ENCODE peak calls at places on chromosomes 1 and 21, in nine cellular contexts. O is coronary artery; G is adipocyte; R is choroid plexus epithelial cell; N is uterus; J is lower lobe of right lung; E is CD4-positive, CD25-positive, alpha-beta regulatory T cell; P is aorta; W is CD8-positive, alpha-beta memory T cell. H is an unnamed sample.

GRCh38 chr21:33541105-33541711 is 709 bp downstream of the GART start:
- DNase-seq in O (no peak), G (peak; percentile 39), R (peak; percentile 44), N (no peak), J (no peak), E (no peak), P (no peak), W (no peak), H (no peak)

GRCh38 chr21:42532466-42533181 is 19.0 kb downstream of the SLC37A1 start:
- DNase-seq in O (peak; percentile 74), G (no peak), R (no peak), N (peak; percentile 60), J (peak; percentile 74), E (no peak), P (peak; percentile 90), W (no peak), H (no peak)

GRCh38 chr1:65309317-65310077 is at the start of gene DNAJC6:
- DNase-seq in O (peak; percentile 76), G (peak; percentile 93), R (peak; percentile 69), N (no peak), J (peak; percentile 75), E (peak; percentile 22), P (peak; percentile 92), W (peak; percentile 49), H (peak; percentile 29)

GRCh38 chr21:44012474-44013379 is 618 bp downstream of the TRAPPC10 start:
- DNase-seq in O (no peak), G (peak; percentile 66), R (peak; percentile 42), N (peak; percentile 41), J (peak; percentile 82), E (peak; percentile 77), P (peak; percentile 88), W (peak; percentile 86), H (no peak)

GRCh38 chr1:57254006-57254405 is 169.9 kb downstream of the DAB1 start:
- DNase-seq in O (no peak), G (peak; percentile 36), R (no peak), N (no peak), J (no peak), E (no peak), P (no peak), W (no peak), H (peak; percentile 41)

GRCh38 chr1:152997911-152998310 is 3.6 kb upstream of the SPRR3 start:
- DNase-seq in O (no peak), G (no peak), R (no peak), N (no peak), J (no peak), E (no peak), P (no peak), W (no peak), H (no peak)

GRCh38 chr1:224340711-224341384 is 10.9 kb upstream of the NVL start:
- DNase-seq in O (no peak), G (peak; percentile 46), R (peak; percentile 15), N (no peak), J (peak; percentile 68), E (peak; percentile 28), P (peak; percentile 78), W (peak; percentile 53), H (peak; percentile 4)

GRCh38 chr1:33828654-33829053 is 35.2 kb upstream of the HMGB4 start:
- DNase-seq in O (no peak), G (no peak), R (no peak), N (no peak), J (no peak), E (no peak), P (no peak), W (no peak), H (no peak)

GRCh38 chr1:100597069-100597741 is 59.3 kb downstream of the GPR88 start:
- DNase-seq in O (no peak), G (peak; percentile 47), R (peak; percentile 71), N (no peak), J (no peak), E (no peak), P (no peak), W (no peak), H (peak; percentile 79)

GRCh38 chr21:37603129-37603528 is 236.6 kb downstream of the DYRK1A start:
- DNase-seq in O (no peak), G (no peak), R (no peak), N (no peak), J (no peak), E (no peak), P (no peak), W (no peak), H (no peak)

GRCh38 chr1:8477199-8477982 is 159.5 kb downstream of the SLC45A1 start:
- DNase-seq in O (no peak), G (peak; percentile 80), R (peak; percentile 55), N (no peak), J (no peak), E (no peak), P (no peak), W (no peak), H (no peak)

GRCh38 chr1:34002810-34003209 is 138.9 kb downstream of the HMGB4 start:
- DNase-seq in O (no peak), G (no peak), R (no peak), N (no peak), J (no peak), E (no peak), P (no peak), W (no peak), H (no peak)

GRCh38 chr1:51628715-51629590 is 12.1 kb downstream of the OSBPL9 start:
- DNase-seq in O (no peak), G (no peak), R (no peak), N (no peak), J (no peak), E (no peak), P (no peak), W (no peak), H (no peak)

GRCh38 chr1:51630922-51631321 is 14.0 kb downstream of the OSBPL9 start:
- DNase-seq in O (no peak), G (no peak), R (no peak), N (no peak), J (no peak), E (no peak), P (no peak), W (no peak), H (no peak)

GRCh38 chr1:51629918-51630317 is 13.0 kb downstream of the OSBPL9 start:
- DNase-seq in O (no peak), G (no peak), R (no peak), N (no peak), J (no peak), E (no peak), P (no peak), W (no peak), H (no peak)

GRCh38 chr1:51631747-51632146 is 14.9 kb downstream of the OSBPL9 start:
- DNase-seq in O (no peak), G (no peak), R (no peak), N (no peak), J (no peak), E (no peak), P (no peak), W (no peak), H (no peak)

DNA sequence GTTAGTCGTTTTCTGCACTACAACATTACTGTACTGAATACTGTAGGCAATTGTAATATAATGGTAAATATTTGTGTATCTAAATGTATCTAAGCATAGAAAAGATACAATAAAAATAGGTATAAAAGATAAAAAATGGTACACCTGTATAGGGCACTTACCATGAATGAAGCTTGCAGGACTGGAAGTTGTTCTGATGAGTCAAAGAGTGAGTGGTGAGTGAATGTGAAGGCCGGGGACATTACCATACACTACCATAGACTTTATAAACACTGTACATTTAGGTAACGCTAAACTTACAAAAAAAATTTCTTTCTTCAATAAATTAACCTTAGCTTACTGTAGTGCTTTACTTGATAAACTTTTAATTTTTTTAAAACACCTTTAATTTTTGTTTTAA is 13.5 kb downstream of the OSBPL9 start:
- DNase-seq in O (no peak), G (no peak), R (no peak), N (no peak), J (no peak), E (no peak), P (no peak), W (no peak), H (no peak)
- H3K4me3 ChIP-seq in O (no peak overlapping the region), G (no peak overlapping the region), R (no peak overlapping the region), N (no peak overlapping the region), J (no peak overlapping the region), E (no peak overlapping the region), P (no peak overlapping the region), W (no peak overlapping the region), H (no peak overlapping the region)

GRCh38 chr1:110002695-110003094 is 18.1 kb downstream of the AHCYL1 start:
- DNase-seq in O (no peak), G (no peak), R (no peak), N (no peak), J (no peak), E (no peak), P (no peak), W (no peak), H (no peak)

GRCh38 chr1:110006516-110006915 is 22.0 kb downstream of the AHCYL1 start:
- DNase-seq in O (no peak), G (no peak), R (peak; percentile 31), N (no peak), J (no peak), E (no peak), P (no peak), W (no peak), H (no peak)

GRCh38 chr1:110004583-110004982 is 20.0 kb downstream of the AHCYL1 start:
- DNase-seq in O (no peak), G (no peak), R (no peak), N (no peak), J (no peak), E (no peak), P (no peak), W (no peak), H (peak; percentile 42)

GRCh38 chr1:110005971-110006370 is 21.4 kb downstream of the AHCYL1 start:
- DNase-seq in O (no peak), G (peak; percentile 46), R (peak; percentile 79), N (no peak), J (no peak), E (no peak), P (no peak), W (no peak), H (no peak)

GRCh38 chr1:110003747-110004428 is 19.3 kb downstream of the AHCYL1 start:
- DNase-seq in O (peak; percentile 81), G (peak; percentile 97), R (peak; percentile 99), N (peak; percentile 91), J (peak; percentile 78), E (no peak), P (peak; percentile 85), W (no peak), H (peak; percentile 99)
- H3K4me3 ChIP-seq in O (peak overlapping the region; percentile 31), G (peak overlapping the region; percentile 51), R (peak overlapping the region; percentile 51), N (peak overlapping the region; percentile 13), J (peak overlapping the region; percentile 15), E (no peak overlapping the region), P (no peak overlapping the region), W (no peak overlapping the region), H (peak overlapping the region; percentile 21)

DNA sequence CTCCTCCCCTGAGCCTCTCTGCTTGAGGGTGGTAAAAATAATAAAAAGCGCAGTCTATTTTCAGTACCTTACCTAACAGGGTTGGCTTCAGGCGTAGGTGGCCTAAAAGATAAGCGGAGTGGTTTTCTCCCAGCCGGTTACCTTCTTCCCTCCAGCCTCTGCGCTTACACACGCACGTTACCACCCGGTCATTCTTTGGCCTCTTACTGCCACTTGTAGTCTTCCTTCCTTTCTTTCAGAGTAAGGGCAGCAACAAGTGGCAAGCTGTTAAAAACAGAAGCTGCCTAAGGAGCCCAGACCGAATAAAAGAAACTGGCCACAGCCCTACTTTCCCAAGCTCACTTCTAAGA is 35.4 kb downstream of the CLCA1 start:
- DNase-seq in O (no peak), G (no peak), R (peak; percentile 46), N (no peak), J (peak; percentile 49), E (no peak), P (no peak), W (no peak), H (no peak)
- H3K4me3 ChIP-seq in O (peak overlapping the region; percentile 59), G (no peak overlapping the region), R (peak overlapping the region; percentile 51), N (peak overlapping the region; percentile 24), J (peak overlapping the region; percentile 41), E (no peak overlapping the region), P (no peak overlapping the region), W (no peak overlapping the region), H (no peak overlapping the region)

GRCh38 chr1:154941332-154941995 is 4.9 kb upstream of the PMVK start:
- DNase-seq in O (no peak), G (no peak), R (no peak), N (no peak), J (no peak), E (no peak), P (no peak), W (no peak), H (no peak)
- H3K4me3 ChIP-seq in O (no peak overlapping the region), G (no peak overlapping the region), R (no peak overlapping the region), N (no peak overlapping the region), J (no peak overlapping the region), E (peak overlapping the region; percentile 7), P (no peak overlapping the region), W (no peak overlapping the region), H (no peak overlapping the region)